ENCODE peak calls at places on chromosomes 6 and 20, in eight cellular contexts. R is GM12865, K is astrocyte of the spinal cord, S is GM23338, V is adrenal gland, M is neural progenitor cell, P is transverse colon, L is progenitor cell of endocrine pancreas. H is an unnamed sample.

GRCh38 chr6:35497571-35498406 is 910 bp upstream of the TEAD3 start:
- DNase-seq in R (no peak), K (peak), S (peak), V (peak), M (peak), P (peak), L (peak), H (no peak)

GRCh38 chr20:8778387-8778786 is 290.5 kb upstream of the PLCB4 start:
- DNase-seq in R (no peak), K (no peak), S (no peak), V (no peak), M (no peak), P (no peak), L (no peak), H (no peak)

GRCh38 chr6:135667694-135668455 is 170.3 kb upstream of the AHI1 start:
- DNase-seq in R (no peak), K (peak), S (peak), V (peak), M (no peak), P (no peak), L (no peak), H (no peak)

GRCh38 chr6:15399651-15400470 is 154.0 kb downstream of the JARID2 start:
- DNase-seq in R (no peak), K (peak), S (no peak), V (peak), M (peak), P (peak), L (peak), H (peak)

GRCh38 chr6:105014448-105014847 is 57.5 kb downstream of the LIN28B start:
- DNase-seq in R (no peak), K (no peak), S (peak), V (no peak), M (no peak), P (no peak), L (no peak), H (no peak)

GRCh38 chr6:21597706-21598273 is 4.2 kb downstream of the SOX4 start:
- DNase-seq in R (peak), K (peak), S (no peak), V (no peak), M (no peak), P (peak), L (no peak), H (no peak)

GRCh38 chr6:21208796-21209186 is 384.8 kb upstream of the SOX4 start:
- DNase-seq in R (no peak), K (no peak), S (no peak), V (no peak), M (no peak), P (no peak), L (no peak), H (no peak)

GRCh38 chr20:31717478-31717946 is 5.2 kb downstream of the BCL2L1 start:
- DNase-seq in R (peak), K (no peak), S (no peak), V (no peak), M (no peak), P (no peak), L (no peak), H (no peak)

GRCh38 chr6:20487669-20488375 is 46.4 kb upstream of the CDKAL1 start:
- DNase-seq in R (no peak), K (peak), S (no peak), V (no peak), M (no peak), P (no peak), L (no peak), H (no peak)

GRCh38 chr20:58135441-58136170 is 92.8 kb downstream of the ANKRD60 start:
- DNase-seq in R (no peak), K (no peak), S (no peak), V (no peak), M (no peak), P (no peak), L (no peak), H (no peak)

GRCh38 chr20:10522328-10522727 is 87.2 kb downstream of the SLX4IP start:
- DNase-seq in R (no peak), K (peak), S (no peak), V (no peak), M (no peak), P (no peak), L (no peak), H (no peak)

GRCh38 chr20:57772349-57772964 is 62.6 kb upstream of the PMEPA1 start:
- DNase-seq in R (peak), K (peak), S (peak), V (no peak), M (peak), P (no peak), L (no peak), H (no peak)

GRCh38 chr6:166572370-166573261 is 13.9 kb downstream of the RAMACL start:
- DNase-seq in R (no peak), K (peak), S (peak), V (no peak), M (peak), P (no peak), L (no peak), H (no peak)

GRCh38 chr6:33595001-33595846 is 15.1 kb upstream of the BAK1 start:
- DNase-seq in R (no peak), K (no peak), S (no peak), V (no peak), M (peak), P (no peak), L (no peak), H (no peak)

GRCh38 chr20:46990811-46991567 is 96.3 kb downstream of the EYA2 start:
- DNase-seq in R (no peak), K (no peak), S (no peak), V (no peak), M (no peak), P (no peak), L (no peak), H (no peak)

GRCh38 chr6:104227502-104227901 is 632.2 kb downstream of the HACE1 start:
- DNase-seq in R (no peak), K (no peak), S (no peak), V (no peak), M (no peak), P (no peak), L (no peak), H (no peak)

GRCh38 chr20:1326031-1326930 is 2.7 kb downstream of the SDCBP2 start:
- DNase-seq in R (no peak), K (no peak), S (no peak), V (peak), M (no peak), P (peak), L (no peak), H (peak)

GRCh38 chr20:25269057-25269832 is 21.4 kb downstream of the PYGB start:
- DNase-seq in R (no peak), K (no peak), S (no peak), V (no peak), M (no peak), P (no peak), L (no peak), H (no peak)

GRCh38 chr20:42161228-42161829 is 543.2 kb upstream of the CHD6 start:
- DNase-seq in R (no peak), K (no peak), S (no peak), V (no peak), M (peak), P (no peak), L (no peak), H (no peak)

GRCh38 chr6:70221025-70221714 is 81.7 kb downstream of the COL9A1 start:
- DNase-seq in R (peak), K (peak), S (peak), V (peak), M (peak), P (no peak), L (no peak), H (no peak)

GRCh38 chr20:13220857-13221297 is at the start of gene ISM1:
- DNase-seq in R (peak), K (peak), S (peak), V (peak), M (peak), P (no peak), L (peak), H (no peak)

GRCh38 chr6:134585529-134585873 is 267.6 kb upstream of the SGK1 start:
- DNase-seq in R (no peak), K (peak), S (no peak), V (no peak), M (no peak), P (no peak), L (no peak), H (no peak)

GRCh38 chr6:74969591-74970267 is 236.1 kb downstream of the COL12A1 start:
- DNase-seq in R (no peak), K (peak), S (no peak), V (no peak), M (no peak), P (no peak), L (no peak), H (no peak)

GRCh38 chr6:122692175-122692598 is 82.0 kb downstream of the PKIB start:
- DNase-seq in R (no peak), K (peak), S (peak), V (no peak), M (no peak), P (no peak), L (no peak), H (no peak)

GRCh38 chr6:22448311-22448711 is 121.1 kb upstream of the HDGFL1 start:
- DNase-seq in R (no peak), K (peak), S (no peak), V (no peak), M (peak), P (no peak), L (no peak), H (no peak)

GRCh38 chr6:11918021-11918738 is 93.9 kb upstream of the HIVEP1 start:
- DNase-seq in R (no peak), K (peak), S (no peak), V (no peak), M (no peak), P (peak), L (no peak), H (no peak)

GRCh38 chr6:163897669-163898068 is 483.2 kb downstream of the QKI start:
- DNase-seq in R (no peak), K (no peak), S (no peak), V (no peak), M (no peak), P (no peak), L (no peak), H (no peak)

GRCh38 chr6:137291441-137291840 is 72.3 kb upstream of the IFNGR1 start:
- DNase-seq in R (peak), K (peak), S (no peak), V (peak), M (no peak), P (peak), L (no peak), H (no peak)

GRCh38 chr6:151618717-151619116 is 124.9 kb downstream of the CCDC170 start:
- DNase-seq in R (no peak), K (no peak), S (no peak), V (no peak), M (no peak), P (no peak), L (no peak), H (no peak)

GRCh38 chr6:115663681-115664080 is 397.0 kb downstream of the FRK start:
- DNase-seq in R (no peak), K (no peak), S (no peak), V (no peak), M (no peak), P (no peak), L (no peak), H (no peak)

GRCh38 chr6:84685983-84686584 is 78.3 kb downstream of the TBX18 start:
- DNase-seq in R (peak), K (no peak), S (peak), V (no peak), M (peak), P (no peak), L (no peak), H (no peak)
- TF ChIP-seq CTCF in R (peak), K (peak), S (peak), V (no peak), M (peak), P (peak), L (peak), H (no peak)

GRCh38 chr6:119966484-119966883 is 616.9 kb upstream of the MAN1A1 start:
- DNase-seq in R (peak), K (no peak), S (peak), V (no peak), M (peak), P (no peak), L (no peak), H (no peak)
- TF ChIP-seq CTCF in R (peak), K (peak), S (peak), V (no peak), M (peak), P (no peak), L (no peak), H (no peak)

DNA sequence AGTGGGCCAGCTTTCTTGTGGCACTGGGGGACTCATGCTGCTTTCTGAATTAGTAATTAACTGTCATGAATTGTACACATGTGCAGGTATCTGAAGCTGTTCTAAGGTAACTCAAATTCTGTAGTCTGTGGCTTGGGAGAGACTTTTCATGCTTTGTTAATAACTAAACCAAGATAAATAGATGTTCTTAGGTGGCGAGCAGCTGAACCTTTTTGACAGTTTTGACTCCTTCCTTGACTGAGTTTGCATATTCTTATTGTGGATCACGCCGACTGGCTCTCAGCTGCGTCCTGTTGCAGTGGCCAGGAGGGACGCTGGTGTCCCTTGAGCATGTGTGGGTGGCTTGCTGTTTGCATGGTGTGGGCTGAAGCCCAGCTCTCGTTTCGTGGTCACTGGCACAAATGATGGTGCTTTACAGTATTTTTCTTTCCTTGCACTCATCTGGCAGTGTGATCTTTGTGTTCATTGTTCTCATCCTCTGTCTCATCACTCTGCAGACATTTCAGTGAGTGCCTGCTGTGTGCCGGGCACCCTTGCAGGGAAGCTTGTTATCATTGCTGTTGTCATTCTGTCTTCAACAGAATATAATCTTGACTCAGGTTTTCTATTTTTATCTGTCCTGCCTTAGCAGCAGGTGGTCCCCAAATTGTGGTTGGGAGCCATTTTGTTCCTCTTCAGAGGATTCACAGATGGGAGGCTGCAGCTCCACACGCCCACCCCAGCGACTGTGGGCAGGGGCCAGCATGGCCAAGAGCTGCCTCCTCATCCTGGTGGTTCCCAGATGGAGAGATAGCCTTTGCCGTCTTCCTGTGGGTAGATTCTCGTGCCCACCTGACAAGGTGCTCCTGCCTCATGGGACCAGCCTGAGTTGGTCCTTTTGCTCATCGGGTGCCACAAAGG is 39.6 kb downstream of the DUSP22 start:
- DNase-seq in R (peak), K (peak), S (no peak), V (no peak), M (no peak), P (peak), L (no peak), H (no peak)
- TF ChIP-seq CTCF in R (peak), K (no peak), S (no peak), V (no peak), M (no peak), P (no peak), L (no peak), H (no peak)

DNA sequence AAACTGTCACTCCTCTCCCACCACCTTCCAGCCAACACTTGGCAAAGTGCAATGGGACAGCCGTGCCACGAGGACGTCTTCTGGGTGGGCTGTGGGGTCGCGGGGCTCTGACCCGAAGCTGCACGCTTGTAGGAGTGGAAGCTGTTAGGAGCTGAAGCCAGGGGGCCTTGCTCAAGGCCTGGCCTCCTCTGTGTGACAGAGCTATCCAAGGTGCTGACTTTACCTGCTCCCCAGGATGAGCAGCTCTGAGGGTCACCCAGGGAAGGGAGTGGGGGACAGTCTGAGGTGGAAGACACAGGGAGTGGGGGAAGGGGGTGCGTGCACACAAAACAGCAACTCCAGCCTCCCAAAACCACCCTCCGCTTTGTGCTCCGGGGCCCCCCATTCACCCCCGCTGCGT is 17.5 kb upstream of the CHRNA4 start:
- DNase-seq in R (no peak), K (no peak), S (peak), V (no peak), M (peak), P (no peak), L (no peak), H (no peak)
- TF ChIP-seq CTCF in R (no peak), K (no peak), S (no peak), V (no peak), M (peak), P (no peak), L (peak), H (no peak)